ENCODE peak calls at places on chromosomes 5 and 9, in four cellular contexts. One of them, this sample, is unnamed.

GRCh38 chr5:2103940-2104339 is 221.2 kb upstream of the IRX4 start:
- DNase-seq in WTC11: no peak
- DNase-seq in iPS-NIHi11: no peak
- DNase-seq in HAP-1: no peak
- DNase-seq in this sample: no peak

GRCh38 chr5:43096916-43097315 is 23.8 kb upstream of the ZNF131 start:
- DNase-seq in WTC11: no peak
- DNase-seq in iPS-NIHi11: no peak
- DNase-seq in HAP-1: no peak
- DNase-seq in this sample: no peak

GRCh38 chr5:7664208-7664607 is 186.7 kb downstream of the CFAP90 start:
- DNase-seq in WTC11: no peak
- DNase-seq in iPS-NIHi11: no peak
- DNase-seq in HAP-1: no peak
- DNase-seq in this sample: no peak

GRCh38 chr5:61334224-61335196 is 2.5 kb downstream of the ZSWIM6 start:
- DNase-seq in WTC11: no peak
- DNase-seq in iPS-NIHi11: no peak
- DNase-seq in HAP-1: no peak
- DNase-seq in this sample: peak; percentile 32

GRCh38 chr5:171596391-171596878 is 177.0 kb downstream of the FGF18 start:
- DNase-seq in WTC11: peak; percentile 57
- DNase-seq in iPS-NIHi11: peak; percentile 69
- DNase-seq in HAP-1: no peak
- DNase-seq in this sample: peak; percentile 79

GRCh38 chr5:62326702-62327101 is 20.7 kb downstream of the KIF2A start:
- DNase-seq in WTC11: no peak
- DNase-seq in iPS-NIHi11: no peak
- DNase-seq in HAP-1: no peak
- DNase-seq in this sample: peak; percentile 17

GRCh38 chr9:96612105-96612965 is 7.3 kb downstream of the CDC14B start:
- DNase-seq in WTC11: no peak
- DNase-seq in iPS-NIHi11: no peak
- DNase-seq in HAP-1: peak; percentile 48
- DNase-seq in this sample: peak; percentile 30

GRCh38 chr9:16675131-16675530 is 195.3 kb downstream of the BNC2 start:
- DNase-seq in WTC11: no peak
- DNase-seq in iPS-NIHi11: no peak
- DNase-seq in HAP-1: no peak
- DNase-seq in this sample: no peak

GRCh38 chr9:119853126-119853525 is 483.9 kb upstream of the BRINP1 start:
- DNase-seq in WTC11: no peak
- DNase-seq in iPS-NIHi11: no peak
- DNase-seq in HAP-1: no peak
- DNase-seq in this sample: no peak

GRCh38 chr9:27520986-27521385 is 3.1 kb upstream of the IFNK start:
- DNase-seq in WTC11: no peak
- DNase-seq in iPS-NIHi11: no peak
- DNase-seq in HAP-1: no peak
- DNase-seq in this sample: no peak

GRCh38 chr5:95735436-95735835 is 4.3 kb downstream of the RHOBTB3 start:
- DNase-seq in WTC11: no peak
- DNase-seq in iPS-NIHi11: no peak
- DNase-seq in HAP-1: no peak
- DNase-seq in this sample: no peak

GRCh38 chr5:71810023-71810422 is 90.9 kb downstream of the CARTPT start:
- DNase-seq in WTC11: no peak
- DNase-seq in iPS-NIHi11: no peak
- DNase-seq in HAP-1: no peak
- DNase-seq in this sample: no peak

GRCh38 chr5:150159741-150160179 is 4.1 kb upstream of the PDGFRB start:
- DNase-seq in WTC11: no peak
- DNase-seq in iPS-NIHi11: peak; percentile 32
- DNase-seq in HAP-1: no peak
- DNase-seq in this sample: peak; percentile 34

GRCh38 chr5:86797677-86798076 is 179.9 kb downstream of the COX7C start:
- DNase-seq in WTC11: no peak
- DNase-seq in iPS-NIHi11: peak; percentile 46
- DNase-seq in HAP-1: no peak
- DNase-seq in this sample: peak; percentile 88

GRCh38 chr5:142684508-142685031 is 1.3 kb downstream of the FGF1 start:
- DNase-seq in WTC11: no peak
- DNase-seq in iPS-NIHi11: peak; percentile 42
- DNase-seq in HAP-1: peak; percentile 38
- DNase-seq in this sample: peak; percentile 60

GRCh38 chr5:78968781-78969180 is 16.3 kb downstream of the ARSB start:
- DNase-seq in WTC11: no peak
- DNase-seq in iPS-NIHi11: no peak
- DNase-seq in HAP-1: no peak
- DNase-seq in this sample: no peak

GRCh38 chr5:122371511-122372151 is 59.6 kb downstream of the SNCAIP start:
- DNase-seq in WTC11: no peak
- DNase-seq in iPS-NIHi11: no peak
- DNase-seq in HAP-1: no peak
- DNase-seq in this sample: no peak

GRCh38 chr9:132187006-132187760 is 25.3 kb downstream of the NTNG2 start:
- DNase-seq in WTC11: no peak
- DNase-seq in iPS-NIHi11: no peak
- DNase-seq in HAP-1: no peak
- DNase-seq in this sample: no peak

GRCh38 chr5:79488775-79489174 is 25.2 kb downstream of the HOMER1 start:
- DNase-seq in WTC11: no peak
- DNase-seq in iPS-NIHi11: no peak
- DNase-seq in HAP-1: no peak
- DNase-seq in this sample: no peak

GRCh38 chr5:105475401-105475800 is 1912.8 kb upstream of the NUDT12 start:
- DNase-seq in WTC11: no peak
- DNase-seq in iPS-NIHi11: no peak
- DNase-seq in HAP-1: no peak
- DNase-seq in this sample: no peak

GRCh38 chr5:7678057-7678456 is 172.9 kb downstream of the CFAP90 start:
- DNase-seq in WTC11: no peak
- DNase-seq in iPS-NIHi11: no peak
- DNase-seq in HAP-1: no peak
- DNase-seq in this sample: no peak

GRCh38 chr5:42994285-42995151 is 45.6 kb downstream of the ANXA2R start:
- DNase-seq in WTC11: peak; percentile 90
- DNase-seq in iPS-NIHi11: peak; percentile 40
- DNase-seq in HAP-1: peak; percentile 93
- DNase-seq in this sample: peak; percentile 96

GRCh38 chr5:142065273-142065672 is 43.3 kb upstream of the NDFIP1 start:
- DNase-seq in WTC11: peak; percentile 30
- DNase-seq in iPS-NIHi11: peak; percentile 53
- DNase-seq in HAP-1: peak; percentile 22
- DNase-seq in this sample: peak; percentile 34

GRCh38 chr5:169272111-169272510 is 28.8 kb downstream of the SLIT3 start:
- DNase-seq in WTC11: no peak
- DNase-seq in iPS-NIHi11: no peak
- DNase-seq in HAP-1: no peak
- DNase-seq in this sample: no peak

GRCh38 chr5:148687427-148687826 is 33.1 kb upstream of the HTR4 start:
- DNase-seq in WTC11: peak; percentile 50
- DNase-seq in iPS-NIHi11: peak; percentile 49
- DNase-seq in HAP-1: peak; percentile 36
- DNase-seq in this sample: peak; percentile 80

GRCh38 chr9:76373173-76373771 is 21.0 kb downstream of the RFK start:
- DNase-seq in WTC11: no peak
- DNase-seq in iPS-NIHi11: no peak
- DNase-seq in HAP-1: no peak
- DNase-seq in this sample: no peak

GRCh38 chr5:127741412-127741811 is 38.2 kb downstream of the CCDC192 start:
- DNase-seq in WTC11: no peak
- DNase-seq in iPS-NIHi11: no peak
- DNase-seq in HAP-1: no peak
- DNase-seq in this sample: no peak

GRCh38 chr9:127921592-127922120 is 4.8 kb upstream of the ST6GALNAC4 start:
- DNase-seq in WTC11: peak; percentile 83
- DNase-seq in iPS-NIHi11: peak; percentile 81
- DNase-seq in HAP-1: peak; percentile 82
- DNase-seq in this sample: peak; percentile 75

GRCh38 chr5:133247881-133248642 is 196.2 kb downstream of the HSPA4 start:
- DNase-seq in WTC11: peak; percentile 77
- DNase-seq in iPS-NIHi11: peak; percentile 79
- DNase-seq in HAP-1: peak; percentile 38
- DNase-seq in this sample: peak; percentile 81

GRCh38 chr5:104265531-104266130 is 703.0 kb upstream of the NUDT12 start:
- DNase-seq in WTC11: no peak
- DNase-seq in iPS-NIHi11: peak; percentile 64
- DNase-seq in HAP-1: no peak
- DNase-seq in this sample: peak; percentile 25

GRCh38 chr9:112535364-112535763 is 48.7 kb downstream of the KIAA1958 start:
- DNase-seq in WTC11: no peak
- DNase-seq in iPS-NIHi11: no peak
- DNase-seq in HAP-1: no peak
- DNase-seq in this sample: no peak

GRCh38 chr9:122261469-122261881 is 3.2 kb downstream of the RBM18 start:
- DNase-seq in WTC11: no peak
- DNase-seq in iPS-NIHi11: peak; percentile 33
- DNase-seq in HAP-1: peak; percentile 90
- DNase-seq in this sample: no peak

GRCh38 chr5:98755406-98755805 is 18.1 kb upstream of the RGMB start:
- DNase-seq in WTC11: no peak
- DNase-seq in iPS-NIHi11: no peak
- DNase-seq in HAP-1: no peak
- DNase-seq in this sample: no peak

GRCh38 chr5:137344723-137345322 is 154.3 kb downstream of the SPOCK1 start:
- DNase-seq in WTC11: peak; percentile 74
- DNase-seq in iPS-NIHi11: peak; percentile 50
- DNase-seq in HAP-1: peak; percentile 71
- DNase-seq in this sample: peak; percentile 85

GRCh38 chr9:131943397-131943796 is 136.3 kb downstream of the MED27 start:
- DNase-seq in WTC11: no peak
- DNase-seq in iPS-NIHi11: no peak
- DNase-seq in HAP-1: no peak
- DNase-seq in this sample: peak; percentile 41

GRCh38 chr5:135593886-135594285 is 15.1 kb upstream of the CXCL14 start:
- DNase-seq in WTC11: no peak
- DNase-seq in iPS-NIHi11: no peak
- DNase-seq in HAP-1: no peak
- DNase-seq in this sample: no peak

GRCh38 chr5:64632251-64632650 is 58.1 kb upstream of the SHISAL2B start:
- DNase-seq in WTC11: no peak
- DNase-seq in iPS-NIHi11: no peak
- DNase-seq in HAP-1: no peak
- DNase-seq in this sample: peak; percentile 21

GRCh38 chr9:136327313-136327971 is at the start of gene GPSM1:
- DNase-seq in WTC11: no peak
- DNase-seq in iPS-NIHi11: peak; percentile 89
- DNase-seq in HAP-1: peak; percentile 54
- DNase-seq in this sample: peak; percentile 63

GRCh38 chr5:136022965-136023364 is 5.8 kb upstream of the TGFBI start:
- DNase-seq in WTC11: no peak
- DNase-seq in iPS-NIHi11: no peak
- DNase-seq in HAP-1: no peak
- DNase-seq in this sample: no peak